ENCODE peak calls at places on chromosomes 16 and 17, in ten cellular contexts. Q is stimulated activated CD4-positive, alpha-beta T cell treated with anti-CD3 and anti-CD28 coated beads, TNF-alpha, amount 100 ng/mL, for 4 hours; C is activated CD4-positive, alpha-beta T cell treated with anti-CD3 and anti-CD28 coated beads for 4 hours; P is non-pigmented ciliary epithelial cell; B is Peyer's patch; N is GM23248; T is colonic mucosa; H is NCI-H748 treated with DMSO at 0.1 percent for 48 hours; M is M059J; S is Calu3. R is an unnamed sample.

GRCh38 chr16:89422527-89422904 is 67.8 kb downstream of the ANKRD11 start:
- DNase-seq in T (no peak), C (peak; percentile 21), S (no peak), Q (no peak), H (no peak), N (peak; percentile 56), P (peak; percentile 23), B (no peak), M (peak; percentile 40), R (no peak)

GRCh38 chr16:89422905-89423630 is 67.3 kb downstream of the ANKRD11 start:
- DNase-seq in N (peak; percentile 68), M (peak; percentile 86), H (no peak), Q (peak; percentile 33), P (peak; percentile 48), T (no peak), C (peak; percentile 60), S (no peak), B (no peak), R (no peak)

GRCh38 chr17:19709841-19710240 is 6.5 kb downstream of the SLC47A2 start:
- DNase-seq in P (no peak), C (no peak), Q (no peak), H (no peak), S (no peak), B (no peak), T (no peak), N (no peak), M (no peak), R (no peak)

GRCh38 chr17:29176500-29177351 is 3.5 kb downstream of the MYO18A start:
- DNase-seq in T (peak; percentile 84), M (peak; percentile 64), C (peak; percentile 59), N (peak; percentile 65), B (peak; percentile 90), H (peak; percentile 42), P (no peak), S (peak; percentile 67), Q (peak; percentile 18), R (no peak)

GRCh38 chr17:82696916-82697807 is 1.3 kb downstream of the RAB40B start:
- DNase-seq in N (peak; percentile 53), T (no peak), Q (no peak), P (no peak), S (peak; percentile 34), B (no peak), M (no peak), C (peak; percentile 16), H (no peak), R (no peak)

GRCh38 chr17:76075364-76076099 is 951 bp downstream of the GALR2 start:
- DNase-seq in T (no peak), P (no peak), C (no peak), S (peak; percentile 41), M (no peak), B (no peak), Q (no peak), H (no peak), N (peak; percentile 42), R (no peak)

GRCh38 chr17:18960803-18961511 is 9.0 kb downstream of the SLC5A10 start:
- DNase-seq in S (peak; percentile 85), M (peak; percentile 60), P (no peak), T (peak; percentile 90), N (peak; percentile 74), H (peak; percentile 37), B (peak; percentile 89), C (peak; percentile 70), Q (peak; percentile 69), R (peak; percentile 57)

GRCh38 chr17:71677444-71677843 is 443.4 kb upstream of the SOX9 start:
- DNase-seq in C (no peak), M (no peak), P (no peak), T (no peak), S (no peak), Q (no peak), H (no peak), B (no peak), N (peak; percentile 1), R (no peak)

GRCh38 chr17:56897646-56898424 is 16.0 kb downstream of the TRIM25 start:
- DNase-seq in Q (no peak), P (no peak), T (peak; percentile 41), C (no peak), M (no peak), B (no peak), H (no peak), S (no peak), N (no peak), R (no peak)

R was measured in activated CD4-positive, CD25-positive, alpha-beta regulatory T cell treated with anti-CD3 and anti-CD28 coated beads, Interleukin-2, amount 50 U/mL, for 16 hours.